ENCODE peak calls at places on chromosome 13, in nine cellular contexts. B is stimulated activated CD4-positive, alpha-beta T cell treated with anti-CD3 and anti-CD28 coated beads, TNF-alpha, amount 100 ng/mL, for 4 hours; S is CD4-positive, alpha-beta T cell; Q is RWPE1; Z is testis; D is CD8-positive, alpha-beta T cell; Y is effector memory CD8-positive, alpha-beta T cell; N is LoVo; L is nephron progenitor cell. O is an unnamed sample.

GRCh38 chr13:73767747-73768315 is 366.4 kb downstream of the KLF12 start:
- DNase-seq in Y (peak; percentile 27), S (peak; percentile 6), D (no peak), L (no peak), Z (no peak), Q (peak; percentile 10), N (no peak), B (no peak), O (no peak)

GRCh38 chr13:76925115-76925514 is 23.2 kb upstream of the ACOD1 start:
- DNase-seq in L (no peak), S (no peak), B (no peak), D (no peak), Y (no peak), N (no peak), Z (no peak), Q (no peak), O (no peak)

GRCh38 chr13:98998831-98999634 is 21.2 kb upstream of the DOCK9 start:
- DNase-seq in B (no peak), Z (no peak), D (no peak), S (no peak), Q (no peak), N (no peak), L (no peak), Y (no peak), O (no peak)

GRCh38 chr13:19772306-19772705 is 10.4 kb downstream of the PSPC1 start:
- DNase-seq in D (no peak), B (no peak), N (no peak), S (no peak), L (no peak), Y (no peak), Q (no peak), Z (no peak), O (no peak)

GRCh38 chr13:18996627-18997051 is 185.0 kb downstream of the TUBA3C start:
- DNase-seq in Q (no peak), L (no peak), S (no peak), N (no peak), Z (no peak), D (no peak), Y (no peak), B (no peak), O (no peak)

GRCh38 chr13:44231786-44232516 is 141.7 kb upstream of the SERP2 start:
- DNase-seq in N (peak; percentile 92), Y (no peak), D (no peak), S (no peak), Q (peak; percentile 98), Z (no peak), B (no peak), L (no peak), O (peak; percentile 82)

GRCh38 chr13:60158321-60158801 is 5.4 kb downstream of the DIAPH3 start:
- DNase-seq in B (no peak), Q (no peak), S (no peak), L (no peak), Y (no peak), Z (no peak), N (no peak), D (no peak), O (no peak)

GRCh38 chr13:101465877-101466276 is 13.4 kb downstream of the ITGBL1 start:
- DNase-seq in D (no peak), Q (no peak), N (no peak), S (no peak), Y (no peak), Z (no peak), B (no peak), L (no peak), O (no peak)

GRCh38 chr13:20425819-20426219 is 99.8 kb downstream of the CRYL1 start:
- DNase-seq in Q (no peak), B (no peak), L (no peak), S (no peak), Z (no peak), D (no peak), N (no peak), Y (no peak), O (peak; percentile 79)

GRCh38 chr13:20711301-20712044 is 8.0 kb downstream of the IL17D start:
- DNase-seq in Y (no peak), Z (no peak), L (peak; percentile 70), D (no peak), S (no peak), B (no peak), Q (no peak), N (no peak), O (no peak)

GRCh38 chr13:112626124-112626523 is 38.2 kb upstream of the TUBGCP3 start:
- DNase-seq in S (no peak), Z (no peak), B (no peak), Y (no peak), Q (no peak), L (no peak), N (no peak), D (no peak), O (peak; percentile 39)

GRCh38 chr13:23608704-23609413 is 38.6 kb downstream of the TNFRSF19 start:
- DNase-seq in B (no peak), S (no peak), D (no peak), L (no peak), Y (no peak), Q (no peak), N (no peak), Z (no peak), O (peak; percentile 56)

GRCh38 chr13:113769881-113770280 is 10.9 kb downstream of the TMEM255B start:
- DNase-seq in L (no peak), D (no peak), Q (no peak), Z (no peak), Y (no peak), S (no peak), N (no peak), B (no peak), O (no peak)